ENCODE peak calls at places on chromosomes 7 and 10, in ten cellular contexts. D is heart right ventricle; P is Panc1; T is BJ; N is CD8-positive, alpha-beta T cell; O is prostate gland; B is AG09309; V is cardiac muscle cell; S is fibroblast of villous mesenchyme; W is transverse colon. Q is an unnamed sample.

GRCh38 chr7:112497481-112497880 is 16.7 kb downstream of the LSMEM1 start:
- DNase-seq in D (no peak), P (no peak), T (no peak), N (no peak), O (no peak), B (no peak), V (no peak), S (no peak), W (no peak), Q (no peak)

GRCh38 chr7:37367010-37367409 is 81.7 kb downstream of the ELMO1 start:
- DNase-seq in D (no peak), P (no peak), T (no peak), N (no peak), O (no peak), B (no peak), V (no peak), S (no peak), W (no peak), Q (no peak)

GRCh38 chr10:13489035-13489434 is 39.8 kb downstream of the BEND7 start:
- DNase-seq in D (no peak), P (no peak), T (no peak), N (no peak), O (no peak), B (no peak), V (no peak), S (no peak), W (no peak), Q (no peak)

GRCh38 chr10:99573806-99574205 is 41.1 kb downstream of the NKX2-3 start:
- DNase-seq in D (no peak), P (no peak), T (no peak), N (no peak), O (peak), B (no peak), V (no peak), S (no peak), W (no peak), Q (peak)

GRCh38 chr7:22361320-22361719 is 4.4 kb upstream of the RAPGEF5 start:
- DNase-seq in D (no peak), P (no peak), T (no peak), N (no peak), O (no peak), B (no peak), V (no peak), S (no peak), W (no peak), Q (no peak)

GRCh38 chr10:43131906-43132305 is 6.3 kb upstream of the CSGALNACT2 start:
- DNase-seq in D (no peak), P (no peak), T (no peak), N (peak), O (no peak), B (no peak), V (no peak), S (no peak), W (no peak), Q (no peak)

GRCh38 chr7:54687518-54688212 is 71.3 kb downstream of the SEC61G start:
- DNase-seq in D (no peak), P (no peak), T (no peak), N (no peak), O (no peak), B (no peak), V (no peak), S (no peak), W (peak), Q (no peak)

GRCh38 chr7:96151889-96152288 is 170.0 kb downstream of the SLC25A13 start:
- DNase-seq in D (no peak), P (no peak), T (no peak), N (no peak), O (no peak), B (no peak), V (no peak), S (no peak), W (no peak), Q (no peak)

GRCh38 chr7:71868797-71869196 is 543.3 kb downstream of the CALN1 start:
- DNase-seq in D (no peak), P (peak), T (no peak), N (no peak), O (no peak), B (no peak), V (peak), S (no peak), W (no peak), Q (no peak)

GRCh38 chr10:70348228-70348850 is 34.1 kb downstream of the LRRC20 start:
- DNase-seq in D (peak), P (no peak), T (no peak), N (peak), O (no peak), B (no peak), V (peak), S (peak), W (no peak), Q (no peak)

GRCh38 chr7:140238778-140239652 is 62.2 kb upstream of the KDM7A start:
- DNase-seq in D (no peak), P (no peak), T (no peak), N (no peak), O (peak), B (no peak), V (no peak), S (no peak), W (peak), Q (no peak)

GRCh38 chr7:47357398-47357797 is 224.5 kb downstream of the TNS3 start:
- DNase-seq in D (no peak), P (no peak), T (no peak), N (no peak), O (no peak), B (no peak), V (no peak), S (no peak), W (peak), Q (no peak)

GRCh38 chr7:7641129-7641663 is 644 bp downstream of the UMAD1 start:
- DNase-seq in D (peak), P (no peak), T (no peak), N (no peak), O (peak), B (no peak), V (no peak), S (no peak), W (peak), Q (no peak)

GRCh38 chr10:98628241-98628640 is 181.5 kb upstream of the HPS1 start:
- DNase-seq in D (no peak), P (no peak), T (no peak), N (no peak), O (no peak), B (no peak), V (no peak), S (no peak), W (no peak), Q (no peak)

GRCh38 chr7:158849553-158850389 is 6.6 kb upstream of the DYNC2I1 start:
- DNase-seq in D (no peak), P (no peak), T (no peak), N (no peak), O (no peak), B (no peak), V (no peak), S (no peak), W (peak), Q (no peak)

GRCh38 chr7:133051066-133051465 is 30.8 kb downstream of the CHCHD3 start:
- DNase-seq in D (peak), P (no peak), T (no peak), N (no peak), O (no peak), B (no peak), V (peak), S (peak), W (no peak), Q (no peak)

GRCh38 chr10:3132036-3133025 is 40.3 kb downstream of the PITRM1 start:
- DNase-seq in D (no peak), P (no peak), T (no peak), N (no peak), O (no peak), B (no peak), V (no peak), S (peak), W (no peak), Q (no peak)

GRCh38 chr7:81162234-81162633 is 243.4 kb upstream of the SEMA3C start:
- DNase-seq in D (no peak), P (no peak), T (no peak), N (no peak), O (no peak), B (no peak), V (no peak), S (no peak), W (no peak), Q (no peak)

GRCh38 chr10:49667991-49668390 is 11.5 kb upstream of the C10orf53 start:
- DNase-seq in D (no peak), P (no peak), T (no peak), N (no peak), O (no peak), B (no peak), V (no peak), S (no peak), W (no peak), Q (no peak)

GRCh38 chr10:125407000-125407502 is 246.7 kb upstream of the CTBP2 start:
- DNase-seq in D (no peak), P (no peak), T (no peak), N (no peak), O (peak), B (peak), V (no peak), S (no peak), W (no peak), Q (peak)

GRCh38 chr10:20492447-20492846 is 404.7 kb downstream of the NEBL start:
- DNase-seq in D (no peak), P (no peak), T (no peak), N (no peak), O (no peak), B (no peak), V (no peak), S (no peak), W (no peak), Q (no peak)

GRCh38 chr7:96277921-96278320 is 44.0 kb downstream of the SLC25A13 start:
- DNase-seq in D (no peak), P (no peak), T (no peak), N (no peak), O (no peak), B (no peak), V (no peak), S (no peak), W (no peak), Q (no peak)

GRCh38 chr7:99407849-99408346 is 499 bp downstream of the PDAP1 start:
- DNase-seq in D (peak), P (no peak), T (peak), N (peak), O (no peak), B (peak), V (peak), S (peak), W (peak), Q (peak)

GRCh38 chr10:72322280-72323058 is 32.2 kb downstream of the DNAJB12 start:
- DNase-seq in D (no peak), P (no peak), T (no peak), N (peak), O (peak), B (no peak), V (no peak), S (peak), W (no peak), Q (no peak)

GRCh38 chr10:69333205-69333604 is 54.9 kb downstream of the HK1 start:
- DNase-seq in D (peak), P (no peak), T (no peak), N (no peak), O (peak), B (no peak), V (peak), S (peak), W (no peak), Q (no peak)
- TF ChIP-seq CTCF in D (peak), P (no peak), T (peak), N (no peak), O (peak), B (peak), V (peak), S (peak), W (peak), Q (peak)

GRCh38 chr10:69209787-69210480 is 10.2 kb upstream of the HKDC1 start:
- DNase-seq in D (no peak), P (no peak), T (no peak), N (no peak), O (no peak), B (no peak), V (no peak), S (no peak), W (no peak), Q (no peak)
- H3K4me3 ChIP-seq in D (no peak), P (no peak), T (no peak), N (no peak), O (no peak), B (no peak), V (no peak), S (no peak), W (no peak), Q (no peak)

GRCh38 chr10:34558093-34558492 is 257.0 kb downstream of the PARD3 start:
- DNase-seq in D (no peak), P (no peak), T (no peak), N (no peak), O (no peak), B (no peak), V (no peak), S (no peak), W (no peak), Q (no peak)
- TF ChIP-seq CTCF in D (no peak), P (no peak), T (no peak), N (no peak), O (no peak), B (no peak), V (no peak), S (no peak), W (no peak), Q (no peak)

GRCh38 chr7:128032605-128033235 is 1.5 kb upstream of the LRRC4 start:
- DNase-seq in D (peak), P (no peak), T (no peak), N (no peak), O (no peak), B (no peak), V (peak), S (no peak), W (no peak), Q (no peak)

GRCh38 chr7:128030999-128031681 is at the start of gene LRRC4:
- DNase-seq in D (peak), P (no peak), T (no peak), N (no peak), O (no peak), B (no peak), V (peak), S (peak), W (peak), Q (no peak)

GRCh38 chr7:128031901-128032604 is 816 bp upstream of the LRRC4 start:
- DNase-seq in D (peak), P (no peak), T (peak), N (peak), O (peak), B (peak), V (peak), S (peak), W (peak), Q (no peak)

GRCh38 chr7:128029405-128029995 is 1.7 kb downstream of the LRRC4 start:
- DNase-seq in D (no peak), P (no peak), T (no peak), N (no peak), O (no peak), B (no peak), V (no peak), S (no peak), W (no peak), Q (no peak)

GRCh38 chr7:128030263-128030998 is 806 bp downstream of the LRRC4 start:
- DNase-seq in D (no peak), P (no peak), T (no peak), N (no peak), O (no peak), B (no peak), V (no peak), S (no peak), W (no peak), Q (no peak)
- H3K4me3 ChIP-seq in D (peak), P (no peak), T (no peak), N (no peak), O (peak), B (no peak), V (peak), S (no peak), W (peak), Q (no peak)

GRCh38 chr10:29955308-29955935 is 104.0 kb downstream of the JCAD start:
- DNase-seq in D (no peak), P (no peak), T (no peak), N (no peak), O (no peak), B (peak), V (peak), S (peak), W (no peak), Q (no peak)
- TF ChIP-seq CTCF in D (no peak), P (no peak), T (no peak), N (no peak), O (no peak), B (no peak), V (no peak), S (no peak), W (no peak), Q (no peak)

GRCh38 chr7:28178537-28178936 is 2.1 kb downstream of the JAZF1 start:
- DNase-seq in D (no peak), P (no peak), T (no peak), N (no peak), O (no peak), B (no peak), V (no peak), S (no peak), W (no peak), Q (no peak)
- H3K4me3 ChIP-seq in D (peak), P (peak), T (peak), N (peak), O (peak), B (peak), V (peak), S (peak), W (peak), Q (no peak)

GRCh38 chr7:110871856-110872255 is 219.1 kb upstream of the LRRN3 start:
- DNase-seq in D (no peak), P (no peak), T (no peak), N (no peak), O (no peak), B (no peak), V (no peak), S (no peak), W (no peak), Q (no peak)

GRCh38 chr7:110868458-110868857 is 222.5 kb upstream of the LRRN3 start:
- DNase-seq in D (no peak), P (no peak), T (no peak), N (no peak), O (no peak), B (no peak), V (no peak), S (no peak), W (no peak), Q (no peak)

GRCh38 chr7:110875346-110875745 is 215.6 kb upstream of the LRRN3 start:
- DNase-seq in D (no peak), P (no peak), T (no peak), N (no peak), O (no peak), B (no peak), V (no peak), S (no peak), W (no peak), Q (no peak)

GRCh38 chr7:110870926-110871325 is 220.0 kb upstream of the LRRN3 start:
- DNase-seq in D (no peak), P (no peak), T (no peak), N (no peak), O (no peak), B (no peak), V (no peak), S (no peak), W (no peak), Q (no peak)
- TF ChIP-seq CTCF in D (no peak), P (no peak), T (no peak), N (no peak), O (no peak), B (no peak), V (no peak), S (no peak), W (no peak), Q (no peak)

DNA sequence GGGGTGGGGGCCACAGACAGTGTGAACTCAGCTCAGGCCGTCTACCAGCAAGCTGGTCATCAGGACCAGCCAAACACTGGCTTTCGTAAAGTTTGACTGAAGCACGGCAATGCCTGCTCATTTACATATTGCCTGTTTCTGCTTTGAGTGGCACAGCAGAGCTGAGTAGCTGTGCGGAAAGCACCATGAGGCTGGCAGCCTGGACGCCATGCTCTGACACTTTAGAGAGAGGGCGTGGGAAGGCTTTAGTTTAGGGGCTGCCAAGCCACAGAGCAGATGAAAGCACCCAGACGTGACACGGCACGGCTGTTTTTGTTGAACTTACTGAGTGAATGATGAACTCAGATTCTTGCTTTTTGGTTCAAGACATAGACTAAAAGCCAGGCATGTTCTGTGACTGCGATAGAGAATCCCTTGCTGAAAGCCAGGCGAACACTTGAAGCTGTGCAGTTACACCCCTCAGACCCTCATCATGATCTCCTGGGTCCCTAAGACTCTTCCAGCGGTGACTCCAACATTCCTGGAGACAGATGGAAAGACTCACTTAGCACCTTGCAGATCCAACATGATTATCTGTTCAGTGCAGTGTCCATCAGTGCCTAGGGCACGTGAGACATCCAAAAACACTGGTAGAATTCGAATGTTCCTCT is 182.1 kb downstream of the ZMYND11 start:
- DNase-seq in D (peak), P (no peak), T (no peak), N (peak), O (no peak), B (peak), V (peak), S (peak), W (peak), Q (no peak)
- H3K4me3 ChIP-seq in D (no peak), P (no peak), T (no peak), N (no peak), O (no peak), B (no peak), V (no peak), S (no peak), W (no peak), Q (no peak)

GRCh38 chr7:101126651-101127459 is at the start of gene SERPINE1:
- DNase-seq in D (peak), P (peak), T (peak), N (peak), O (peak), B (peak), V (peak), S (peak), W (peak), Q (no peak)
- TF ChIP-seq CTCF in D (peak), P (no peak), T (peak), N (no peak), O (no peak), B (peak), V (peak), S (peak), W (no peak), Q (no peak)

DNA sequence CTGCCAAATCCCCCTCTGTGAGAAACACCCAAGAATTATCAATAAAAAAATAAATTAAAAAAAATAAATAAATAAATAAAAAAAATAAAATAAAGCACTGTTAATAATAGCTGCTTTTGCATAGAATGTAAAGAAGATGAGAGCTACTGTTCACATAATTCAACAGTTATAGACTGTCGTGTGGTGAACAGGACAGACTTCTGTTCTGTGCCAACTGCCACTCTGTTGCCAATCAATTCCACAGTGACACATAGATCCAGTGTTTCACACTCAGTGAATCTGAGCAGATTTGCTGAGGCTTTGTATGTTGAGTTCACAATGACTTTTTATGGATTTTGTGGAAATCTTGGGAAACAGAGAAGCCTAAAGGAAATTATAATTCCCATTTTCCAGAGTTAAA is 14.9 kb downstream of the ARHGAP19 start:
- DNase-seq in D (no peak), P (no peak), T (no peak), N (no peak), O (no peak), B (no peak), V (no peak), S (no peak), W (no peak), Q (no peak)
- H3K4me3 ChIP-seq in D (no peak), P (no peak), T (no peak), N (no peak), O (no peak), B (no peak), V (no peak), S (no peak), W (no peak), Q (no peak)